ENCODE peak calls at places on chromosomes 7 and 10, in four cellular contexts. One of them, this sample, is unnamed.

GRCh38 chr7:43479042-43479441 is 103.9 kb upstream of the STK17A start:
- DNase-seq in SK-N-SH: no peak
- DNase-seq in HepG2: peak
- DNase-seq in GM12878: no peak
- DNase-seq in this sample: no peak

GRCh38 chr7:39595102-39595620 is 28.2 kb upstream of the RALA start:
- DNase-seq in SK-N-SH: no peak
- DNase-seq in HepG2: peak
- DNase-seq in GM12878: no peak
- DNase-seq in this sample: no peak

GRCh38 chr10:101763141-101763540 is 12.8 kb downstream of the FGF8 start:
- DNase-seq in SK-N-SH: peak
- DNase-seq in HepG2: no peak
- DNase-seq in GM12878: no peak
- DNase-seq in this sample: no peak

GRCh38 chr10:44070282-44070681 is 314.6 kb downstream of the CXCL12 start:
- DNase-seq in SK-N-SH: no peak
- DNase-seq in HepG2: no peak
- DNase-seq in GM12878: no peak
- DNase-seq in this sample: no peak

GRCh38 chr10:110355922-110356627 is 51.4 kb upstream of the SMNDC1 start:
- DNase-seq in SK-N-SH: no peak
- DNase-seq in HepG2: no peak
- DNase-seq in GM12878: no peak
- DNase-seq in this sample: no peak

GRCh38 chr10:111126073-111126472 is 49.2 kb downstream of the ADRA2A start:
- DNase-seq in SK-N-SH: no peak
- DNase-seq in HepG2: no peak
- DNase-seq in GM12878: no peak
- DNase-seq in this sample: no peak

GRCh38 chr10:125009580-125010235 is 67.8 kb downstream of the ZRANB1 start:
- DNase-seq in SK-N-SH: no peak
- DNase-seq in HepG2: no peak
- DNase-seq in GM12878: no peak
- DNase-seq in this sample: no peak

GRCh38 chr7:128878226-128879105 is 15.8 kb downstream of the ATP6V1F start:
- DNase-seq in SK-N-SH: no peak
- DNase-seq in HepG2: no peak
- DNase-seq in GM12878: no peak
- DNase-seq in this sample: no peak

GRCh38 chr10:23065549-23065948 is 29.8 kb upstream of the MSRB2 start:
- DNase-seq in SK-N-SH: no peak
- DNase-seq in HepG2: peak
- DNase-seq in GM12878: no peak
- DNase-seq in this sample: peak
- TF ChIP-seq TCF12 in SK-N-SH: no peak
- TF ChIP-seq TCF12 in HepG2: no peak
- TF ChIP-seq TCF12 in GM12878: no peak
- TF ChIP-seq TCF12 in this sample: no peak

GRCh38 chr10:5461914-5462840 is 37.2 kb downstream of the CALML5 start:
- DNase-seq in SK-N-SH: no peak
- DNase-seq in HepG2: no peak
- DNase-seq in GM12878: no peak
- DNase-seq in this sample: no peak
- TF ChIP-seq TCF12 in SK-N-SH: no peak
- TF ChIP-seq TCF12 in HepG2: no peak
- TF ChIP-seq TCF12 in GM12878: no peak
- TF ChIP-seq TCF12 in this sample: no peak

DNA sequence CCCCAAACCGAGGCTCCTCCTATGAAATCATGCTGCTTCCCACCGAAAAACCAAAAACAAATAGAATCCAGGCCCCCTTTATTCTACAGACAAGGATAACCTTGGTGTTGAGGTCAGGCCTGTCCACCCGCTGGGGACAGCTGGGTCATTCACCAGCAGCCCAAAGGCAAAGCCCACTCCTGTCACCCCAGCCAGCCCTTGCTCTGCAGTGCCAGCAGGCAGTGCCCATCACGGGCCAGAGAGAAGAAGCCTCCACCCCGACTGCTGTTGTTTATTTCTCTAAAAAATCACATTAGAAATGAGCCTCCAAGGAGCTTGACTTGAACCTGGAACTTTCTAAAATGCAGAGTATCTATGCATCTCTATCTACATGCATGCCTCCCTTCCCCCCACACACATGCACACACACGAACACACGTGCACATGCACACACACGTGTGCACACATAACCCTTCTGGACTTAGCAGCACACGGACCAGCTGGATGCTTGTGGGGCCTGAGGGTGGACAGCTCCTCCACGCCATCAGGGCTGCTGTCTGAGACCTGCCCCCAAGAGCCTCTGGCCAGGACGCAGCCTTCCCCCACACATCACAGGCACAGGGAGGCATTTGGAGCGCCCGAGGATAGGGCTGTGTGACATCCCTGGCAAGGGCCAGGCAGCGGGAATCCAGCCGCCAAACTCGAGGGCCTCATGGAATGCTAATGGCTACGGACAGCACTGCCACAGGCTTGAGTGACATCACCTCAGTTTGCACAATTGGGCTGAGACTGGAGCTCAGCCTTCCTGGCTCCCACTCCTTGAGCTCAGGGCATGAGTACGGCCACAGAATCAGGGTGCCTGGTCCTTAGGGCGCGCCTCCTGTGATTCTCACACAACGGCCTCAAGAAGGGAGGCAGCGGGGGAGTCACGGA is 22.8 kb downstream of the PRKAG2 start:
- DNase-seq in SK-N-SH: peak
- DNase-seq in HepG2: no peak
- DNase-seq in GM12878: no peak
- DNase-seq in this sample: no peak
- TF ChIP-seq TCF12 in SK-N-SH: no peak
- TF ChIP-seq TCF12 in HepG2: no peak
- TF ChIP-seq TCF12 in GM12878: no peak
- TF ChIP-seq TCF12 in this sample: no peak

GRCh38 chr10:100653957-100654834 is 91.2 kb upstream of the PAX2 start:
- DNase-seq in SK-N-SH: peak
- DNase-seq in HepG2: no peak
- DNase-seq in GM12878: no peak
- DNase-seq in this sample: no peak
- TF ChIP-seq TCF12 in SK-N-SH: no peak
- TF ChIP-seq TCF12 in HepG2: no peak
- TF ChIP-seq TCF12 in GM12878: no peak
- TF ChIP-seq TCF12 in this sample: no peak

GRCh38 chr10:1156921-1157614 is 100.9 kb downstream of the WDR37 start:
- DNase-seq in SK-N-SH: peak
- DNase-seq in HepG2: no peak
- DNase-seq in GM12878: no peak
- DNase-seq in this sample: peak
- TF ChIP-seq TCF12 in SK-N-SH: no peak
- TF ChIP-seq TCF12 in HepG2: no peak
- TF ChIP-seq TCF12 in GM12878: no peak
- TF ChIP-seq TCF12 in this sample: no peak

GRCh38 chr7:20831976-20832375 is 45.3 kb upstream of the SP8 start:
- DNase-seq in SK-N-SH: no peak
- DNase-seq in HepG2: no peak
- DNase-seq in GM12878: no peak
- DNase-seq in this sample: no peak
- TF ChIP-seq TCF12 in SK-N-SH: no peak
- TF ChIP-seq TCF12 in HepG2: no peak
- TF ChIP-seq TCF12 in GM12878: no peak
- TF ChIP-seq TCF12 in this sample: no peak